ENCODE peak calls at places on chromosomes 7 and 10, in seven cellular contexts. One of them, this sample, is unnamed.

GRCh38 chr10:113447278-113447677 is 105.6 kb upstream of the HABP2 start:
- DNase-seq in H54: no peak
- DNase-seq in body of pancreas: no peak
- DNase-seq in ovary: no peak
- DNase-seq in right lobe of liver: no peak
- DNase-seq in lower leg skin: no peak
- DNase-seq in adrenal gland: no peak
- DNase-seq in this sample: no peak

GRCh38 chr7:5708271-5708670 is 73.2 kb downstream of the RNF216 start:
- DNase-seq in H54: no peak
- DNase-seq in body of pancreas: no peak
- DNase-seq in ovary: no peak
- DNase-seq in right lobe of liver: no peak
- DNase-seq in lower leg skin: no peak
- DNase-seq in adrenal gland: no peak
- DNase-seq in this sample: no peak

GRCh38 chr10:121823993-121824463 is 103.8 kb downstream of the ATE1 start:
- DNase-seq in H54: peak; percentile 4
- DNase-seq in body of pancreas: no peak
- DNase-seq in ovary: no peak
- DNase-seq in right lobe of liver: no peak
- DNase-seq in lower leg skin: no peak
- DNase-seq in adrenal gland: no peak
- DNase-seq in this sample: no peak

GRCh38 chr7:415646-416525 is 103.8 kb downstream of the PDGFA start:
- DNase-seq in H54: no peak
- DNase-seq in body of pancreas: no peak
- DNase-seq in ovary: no peak
- DNase-seq in right lobe of liver: no peak
- DNase-seq in lower leg skin: no peak
- DNase-seq in adrenal gland: no peak
- DNase-seq in this sample: no peak

GRCh38 chr7:149863500-149863899 is 10.3 kb upstream of the ATP6V0E2 start:
- DNase-seq in H54: no peak
- DNase-seq in body of pancreas: no peak
- DNase-seq in ovary: no peak
- DNase-seq in right lobe of liver: peak; percentile 8
- DNase-seq in lower leg skin: no peak
- DNase-seq in adrenal gland: no peak
- DNase-seq in this sample: no peak

GRCh38 chr7:156461881-156462665 is 178.5 kb upstream of the RNF32 start:
- DNase-seq in H54: no peak
- DNase-seq in body of pancreas: no peak
- DNase-seq in ovary: no peak
- DNase-seq in right lobe of liver: peak; percentile 37
- DNase-seq in lower leg skin: no peak
- DNase-seq in adrenal gland: no peak
- DNase-seq in this sample: no peak

GRCh38 chr7:106175507-106175906 is 63.4 kb upstream of the SYPL1 start:
- DNase-seq in H54: no peak
- DNase-seq in body of pancreas: no peak
- DNase-seq in ovary: no peak
- DNase-seq in right lobe of liver: no peak
- DNase-seq in lower leg skin: no peak
- DNase-seq in adrenal gland: no peak
- DNase-seq in this sample: no peak

GRCh38 chr10:59957975-59958374 is 51.6 kb upstream of the CCDC6 start:
- DNase-seq in H54: no peak
- DNase-seq in body of pancreas: no peak
- DNase-seq in ovary: no peak
- DNase-seq in right lobe of liver: no peak
- DNase-seq in lower leg skin: no peak
- DNase-seq in adrenal gland: no peak
- DNase-seq in this sample: no peak

GRCh38 chr10:71766717-71767419 is 6.5 kb downstream of the VSIR start:
- DNase-seq in H54: peak; percentile 97
- DNase-seq in body of pancreas: peak; percentile 69
- DNase-seq in ovary: peak; percentile 67
- DNase-seq in right lobe of liver: no peak
- DNase-seq in lower leg skin: peak; percentile 87
- DNase-seq in adrenal gland: no peak
- DNase-seq in this sample: no peak

GRCh38 chr7:158018971-158019645 is 568.5 kb downstream of the PTPRN2 start:
- DNase-seq in H54: no peak
- DNase-seq in body of pancreas: no peak
- DNase-seq in ovary: no peak
- DNase-seq in right lobe of liver: no peak
- DNase-seq in lower leg skin: no peak
- DNase-seq in adrenal gland: no peak
- DNase-seq in this sample: no peak

GRCh38 chr7:1858435-1859265 is 188.6 kb downstream of the ELFN1 start:
- DNase-seq in H54: no peak
- DNase-seq in body of pancreas: no peak
- DNase-seq in ovary: no peak
- DNase-seq in right lobe of liver: peak; percentile 31
- DNase-seq in lower leg skin: no peak
- DNase-seq in adrenal gland: no peak
- DNase-seq in this sample: no peak

GRCh38 chr10:84225424-84226173 is at the start of gene LRIT2:
- DNase-seq in H54: no peak
- DNase-seq in body of pancreas: no peak
- DNase-seq in ovary: no peak
- DNase-seq in right lobe of liver: no peak
- DNase-seq in lower leg skin: no peak
- DNase-seq in adrenal gland: no peak
- DNase-seq in this sample: no peak

GRCh38 chr7:132837529-132837928 is 244.4 kb downstream of the CHCHD3 start:
- DNase-seq in H54: no peak
- DNase-seq in body of pancreas: no peak
- DNase-seq in ovary: no peak
- DNase-seq in right lobe of liver: no peak
- DNase-seq in lower leg skin: no peak
- DNase-seq in adrenal gland: no peak
- DNase-seq in this sample: no peak

GRCh38 chr10:72425133-72425532 is 70.4 kb upstream of the DNAJB12 start:
- DNase-seq in H54: no peak
- DNase-seq in body of pancreas: peak; percentile 17
- DNase-seq in ovary: no peak
- DNase-seq in right lobe of liver: no peak
- DNase-seq in lower leg skin: no peak
- DNase-seq in adrenal gland: no peak
- DNase-seq in this sample: no peak

GRCh38 chr7:39592586-39592985 is 26.4 kb downstream of the YAE1 start:
- DNase-seq in H54: no peak
- DNase-seq in body of pancreas: no peak
- DNase-seq in ovary: no peak
- DNase-seq in right lobe of liver: no peak
- DNase-seq in lower leg skin: no peak
- DNase-seq in adrenal gland: no peak
- DNase-seq in this sample: no peak

GRCh38 chr7:156438011-156438410 is 202.6 kb upstream of the RNF32 start:
- DNase-seq in H54: no peak
- DNase-seq in body of pancreas: no peak
- DNase-seq in ovary: no peak
- DNase-seq in right lobe of liver: no peak
- DNase-seq in lower leg skin: no peak
- DNase-seq in adrenal gland: no peak
- DNase-seq in this sample: no peak

GRCh38 chr10:78316451-78316931 is 282.8 kb downstream of the RPS24 start:
- DNase-seq in H54: peak; percentile 30
- DNase-seq in body of pancreas: no peak
- DNase-seq in ovary: no peak
- DNase-seq in right lobe of liver: peak; percentile 61
- DNase-seq in lower leg skin: no peak
- DNase-seq in adrenal gland: peak; percentile 11
- DNase-seq in this sample: peak; percentile 12

GRCh38 chr7:112226701-112227276 is 20.3 kb downstream of the ZNF277 start:
- DNase-seq in H54: no peak
- DNase-seq in body of pancreas: no peak
- DNase-seq in ovary: no peak
- DNase-seq in right lobe of liver: no peak
- DNase-seq in lower leg skin: no peak
- DNase-seq in adrenal gland: no peak
- DNase-seq in this sample: no peak

GRCh38 chr7:41825927-41826480 is 123.1 kb upstream of the INHBA start:
- DNase-seq in H54: peak; percentile 16
- DNase-seq in body of pancreas: no peak
- DNase-seq in ovary: no peak
- DNase-seq in right lobe of liver: no peak
- DNase-seq in lower leg skin: no peak
- DNase-seq in adrenal gland: no peak
- DNase-seq in this sample: no peak

GRCh38 chr7:68573271-68574000 is 1024.8 kb upstream of the AUTS2 start:
- DNase-seq in H54: no peak
- DNase-seq in body of pancreas: no peak
- DNase-seq in ovary: no peak
- DNase-seq in right lobe of liver: no peak
- DNase-seq in lower leg skin: no peak
- DNase-seq in adrenal gland: no peak
- DNase-seq in this sample: no peak

GRCh38 chr7:158695726-158696452 is 8.7 kb downstream of the NCAPG2 start:
- DNase-seq in H54: no peak
- DNase-seq in body of pancreas: peak; percentile 86
- DNase-seq in ovary: peak; percentile 62
- DNase-seq in right lobe of liver: peak; percentile 66
- DNase-seq in lower leg skin: peak; percentile 71
- DNase-seq in adrenal gland: peak; percentile 76
- DNase-seq in this sample: peak; percentile 58

GRCh38 chr7:106402898-106403297 is 118.1 kb upstream of the NAMPT start:
- DNase-seq in H54: no peak
- DNase-seq in body of pancreas: no peak
- DNase-seq in ovary: no peak
- DNase-seq in right lobe of liver: no peak
- DNase-seq in lower leg skin: no peak
- DNase-seq in adrenal gland: no peak
- DNase-seq in this sample: no peak

GRCh38 chr7:40644454-40645188 is 509.8 kb downstream of the SUGCT start:
- DNase-seq in H54: no peak
- DNase-seq in body of pancreas: no peak
- DNase-seq in ovary: no peak
- DNase-seq in right lobe of liver: no peak
- DNase-seq in lower leg skin: no peak
- DNase-seq in adrenal gland: no peak
- DNase-seq in this sample: no peak

GRCh38 chr10:31123946-31124345 is 92.3 kb upstream of the ZNF438 start:
- DNase-seq in H54: no peak
- DNase-seq in body of pancreas: no peak
- DNase-seq in ovary: no peak
- DNase-seq in right lobe of liver: no peak
- DNase-seq in lower leg skin: no peak
- DNase-seq in adrenal gland: no peak
- DNase-seq in this sample: no peak

GRCh38 chr10:132464256-132465192 is 67.5 kb downstream of the PWWP2B start:
- DNase-seq in H54: no peak
- DNase-seq in body of pancreas: peak; percentile 67
- DNase-seq in ovary: peak; percentile 94
- DNase-seq in right lobe of liver: peak; percentile 59
- DNase-seq in lower leg skin: peak; percentile 82
- DNase-seq in adrenal gland: no peak
- DNase-seq in this sample: peak; percentile 83

GRCh38 chr7:128323489-128324362 is 20.0 kb downstream of the RBM28 start:
- DNase-seq in H54: no peak
- DNase-seq in body of pancreas: no peak
- DNase-seq in ovary: no peak
- DNase-seq in right lobe of liver: no peak
- DNase-seq in lower leg skin: no peak
- DNase-seq in adrenal gland: no peak
- DNase-seq in this sample: no peak

GRCh38 chr7:129110575-129111376 is 33.7 kb upstream of the TSPAN33 start:
- DNase-seq in H54: no peak
- DNase-seq in body of pancreas: peak; percentile 60
- DNase-seq in ovary: no peak
- DNase-seq in right lobe of liver: no peak
- DNase-seq in lower leg skin: peak; percentile 22
- DNase-seq in adrenal gland: peak; percentile 37
- DNase-seq in this sample: peak; percentile 61

GRCh38 chr10:3445688-3446087 is 273.1 kb upstream of the PITRM1 start:
- DNase-seq in H54: no peak
- DNase-seq in body of pancreas: no peak
- DNase-seq in ovary: no peak
- DNase-seq in right lobe of liver: no peak
- DNase-seq in lower leg skin: no peak
- DNase-seq in adrenal gland: no peak
- DNase-seq in this sample: no peak

GRCh38 chr7:7698930-7699329 is 19.5 kb downstream of the RPA3 start:
- DNase-seq in H54: no peak
- DNase-seq in body of pancreas: no peak
- DNase-seq in ovary: no peak
- DNase-seq in right lobe of liver: no peak
- DNase-seq in lower leg skin: no peak
- DNase-seq in adrenal gland: no peak
- DNase-seq in this sample: no peak

GRCh38 chr10:69451209-69451783 is at the start of gene TSPAN15:
- DNase-seq in H54: peak; percentile 72
- DNase-seq in body of pancreas: peak; percentile 91
- DNase-seq in ovary: peak; percentile 42
- DNase-seq in right lobe of liver: peak; percentile 85
- DNase-seq in lower leg skin: peak; percentile 72
- DNase-seq in adrenal gland: peak; percentile 91
- DNase-seq in this sample: peak; percentile 76
- TF ChIP-seq POLR2A in H54: no peak
- TF ChIP-seq POLR2A in body of pancreas: peak; percentile 34
- TF ChIP-seq POLR2A in ovary: no peak
- TF ChIP-seq POLR2A in right lobe of liver: peak; percentile 50
- TF ChIP-seq POLR2A in lower leg skin: no peak
- TF ChIP-seq POLR2A in adrenal gland: no peak
- TF ChIP-seq POLR2A in this sample: no peak

GRCh38 chr10:69089638-69090599 is 2.0 kb downstream of the SRGN start:
- DNase-seq in H54: no peak
- DNase-seq in body of pancreas: peak; percentile 54
- DNase-seq in ovary: no peak
- DNase-seq in right lobe of liver: no peak
- DNase-seq in lower leg skin: peak; percentile 24
- DNase-seq in adrenal gland: no peak
- DNase-seq in this sample: no peak
- TF ChIP-seq POLR2A in H54: no peak
- TF ChIP-seq POLR2A in body of pancreas: no peak
- TF ChIP-seq POLR2A in ovary: no peak
- TF ChIP-seq POLR2A in right lobe of liver: peak; percentile 58
- TF ChIP-seq POLR2A in lower leg skin: no peak
- TF ChIP-seq POLR2A in adrenal gland: no peak
- TF ChIP-seq POLR2A in this sample: no peak

GRCh38 chr7:122886357-122887081 is at the start of gene CADPS2:
- DNase-seq in H54: peak; percentile 92
- DNase-seq in body of pancreas: peak; percentile 94
- DNase-seq in ovary: peak; percentile 84
- DNase-seq in right lobe of liver: peak; percentile 92
- DNase-seq in lower leg skin: peak; percentile 58
- DNase-seq in adrenal gland: peak; percentile 89
- DNase-seq in this sample: peak; percentile 71
- TF ChIP-seq POLR2A in H54: peak; percentile 28
- TF ChIP-seq POLR2A in body of pancreas: peak; percentile 87
- TF ChIP-seq POLR2A in ovary: peak; percentile 70
- TF ChIP-seq POLR2A in right lobe of liver: peak; percentile 84
- TF ChIP-seq POLR2A in lower leg skin: no peak
- TF ChIP-seq POLR2A in adrenal gland: peak; percentile 68
- TF ChIP-seq POLR2A in this sample: no peak

GRCh38 chr7:42931834-42932651 is at the start of the genes MRPL32 and PSMA2:
- DNase-seq in H54: peak; percentile 95
- DNase-seq in body of pancreas: peak; percentile 98
- DNase-seq in ovary: peak; percentile 92
- DNase-seq in right lobe of liver: peak; percentile 96
- DNase-seq in lower leg skin: peak; percentile 97
- DNase-seq in adrenal gland: peak; percentile 94
- DNase-seq in this sample: peak; percentile 96
- TF ChIP-seq POLR2A in H54: peak; percentile 88
- TF ChIP-seq POLR2A in body of pancreas: peak; percentile 51
- TF ChIP-seq POLR2A in ovary: no peak
- TF ChIP-seq POLR2A in right lobe of liver: peak; percentile 65
- TF ChIP-seq POLR2A in lower leg skin: no peak
- TF ChIP-seq POLR2A in adrenal gland: peak; percentile 21
- TF ChIP-seq POLR2A in this sample: peak; percentile 44

This sample was measured in breast epithelium.